ENCODE peak calls at places on chromosomes 13 and 19, in six cellular contexts. One of them, this sample, is unnamed.

GRCh38 chr19:14004619-14005380 is 1.3 kb downstream of the RFX1 start:
- DNase-seq in hepatocyte: peak; percentile 36
- DNase-seq in cardiac muscle cell: peak; percentile 14
- DNase-seq in heart right ventricle: peak; percentile 74
- DNase-seq in psoas muscle: peak; percentile 58
- DNase-seq in right lobe of liver: peak; percentile 84
- DNase-seq in this sample: no peak

GRCh38 chr19:39696418-39696817 is 7.9 kb upstream of the LGALS14 start:
- DNase-seq in hepatocyte: no peak
- DNase-seq in cardiac muscle cell: no peak
- DNase-seq in heart right ventricle: no peak
- DNase-seq in psoas muscle: no peak
- DNase-seq in right lobe of liver: no peak
- DNase-seq in this sample: no peak

GRCh38 chr13:101626925-101627555 is 174.6 kb downstream of the ITGBL1 start:
- DNase-seq in hepatocyte: no peak
- DNase-seq in cardiac muscle cell: no peak
- DNase-seq in heart right ventricle: no peak
- DNase-seq in psoas muscle: no peak
- DNase-seq in right lobe of liver: no peak
- DNase-seq in this sample: no peak

GRCh38 chr13:99018418-99019180 is 40.7 kb upstream of the DOCK9 start:
- DNase-seq in hepatocyte: no peak
- DNase-seq in cardiac muscle cell: peak; percentile 48
- DNase-seq in heart right ventricle: no peak
- DNase-seq in psoas muscle: no peak
- DNase-seq in right lobe of liver: no peak
- DNase-seq in this sample: no peak

GRCh38 chr13:65236841-65237418 is 1993.2 kb downstream of the PCDH9 start:
- DNase-seq in hepatocyte: no peak
- DNase-seq in cardiac muscle cell: no peak
- DNase-seq in heart right ventricle: no peak
- DNase-seq in psoas muscle: no peak
- DNase-seq in right lobe of liver: no peak
- DNase-seq in this sample: no peak

GRCh38 chr13:23820530-23820929 is 68.7 kb downstream of the MIPEP start:
- DNase-seq in hepatocyte: no peak
- DNase-seq in cardiac muscle cell: no peak
- DNase-seq in heart right ventricle: no peak
- DNase-seq in psoas muscle: no peak
- DNase-seq in right lobe of liver: no peak
- DNase-seq in this sample: no peak

GRCh38 chr19:11435833-11436313 is 438 bp downstream of the PRKCSH start:
- DNase-seq in hepatocyte: peak; percentile 59
- DNase-seq in cardiac muscle cell: peak; percentile 30
- DNase-seq in heart right ventricle: no peak
- DNase-seq in psoas muscle: no peak
- DNase-seq in right lobe of liver: peak; percentile 47
- DNase-seq in this sample: no peak

GRCh38 chr13:45865414-45865813 is 13.9 kb upstream of the SIAH3 start:
- DNase-seq in hepatocyte: no peak
- DNase-seq in cardiac muscle cell: no peak
- DNase-seq in heart right ventricle: no peak
- DNase-seq in psoas muscle: no peak
- DNase-seq in right lobe of liver: no peak
- DNase-seq in this sample: no peak

GRCh38 chr13:31982540-31982939 is 49.0 kb upstream of the FRY start:
- DNase-seq in hepatocyte: peak; percentile 70
- DNase-seq in cardiac muscle cell: peak; percentile 94
- DNase-seq in heart right ventricle: peak; percentile 60
- DNase-seq in psoas muscle: peak; percentile 65
- DNase-seq in right lobe of liver: peak; percentile 89
- DNase-seq in this sample: no peak

GRCh38 chr13:26469602-26470001 is 87.9 kb upstream of the WASF3 start:
- DNase-seq in hepatocyte: no peak
- DNase-seq in cardiac muscle cell: no peak
- DNase-seq in heart right ventricle: no peak
- DNase-seq in psoas muscle: no peak
- DNase-seq in right lobe of liver: no peak
- DNase-seq in this sample: no peak

GRCh38 chr13:104769520-104769919 is 1703.3 kb upstream of the SLC10A2 start:
- DNase-seq in hepatocyte: no peak
- DNase-seq in cardiac muscle cell: no peak
- DNase-seq in heart right ventricle: no peak
- DNase-seq in psoas muscle: no peak
- DNase-seq in right lobe of liver: no peak
- DNase-seq in this sample: no peak

GRCh38 chr19:40253611-40254092 is 27.2 kb upstream of the CCNP start:
- DNase-seq in hepatocyte: no peak
- DNase-seq in cardiac muscle cell: no peak
- DNase-seq in heart right ventricle: no peak
- DNase-seq in psoas muscle: no peak
- DNase-seq in right lobe of liver: no peak
- DNase-seq in this sample: no peak

GRCh38 chr13:45055902-45056648 is 64.2 kb upstream of the GTF2F2 start:
- DNase-seq in hepatocyte: no peak
- DNase-seq in cardiac muscle cell: peak; percentile 71
- DNase-seq in heart right ventricle: peak; percentile 14
- DNase-seq in psoas muscle: no peak
- DNase-seq in right lobe of liver: no peak
- DNase-seq in this sample: no peak

GRCh38 chr19:18425515-18426415 is 6.6 kb downstream of the SSBP4 start:
- DNase-seq in hepatocyte: no peak
- DNase-seq in cardiac muscle cell: peak; percentile 72
- DNase-seq in heart right ventricle: peak; percentile 78
- DNase-seq in psoas muscle: peak; percentile 73
- DNase-seq in right lobe of liver: no peak
- DNase-seq in this sample: no peak

GRCh38 chr13:110334256-110334655 is 27.2 kb downstream of the COL4A2 start:
- DNase-seq in hepatocyte: no peak
- DNase-seq in cardiac muscle cell: no peak
- DNase-seq in heart right ventricle: no peak
- DNase-seq in psoas muscle: no peak
- DNase-seq in right lobe of liver: no peak
- DNase-seq in this sample: no peak
- H3K27ac ChIP-seq in hepatocyte: no peak overlapping the region
- H3K27ac ChIP-seq in cardiac muscle cell: no peak overlapping the region
- H3K27ac ChIP-seq in heart right ventricle: no peak overlapping the region
- H3K27ac ChIP-seq in psoas muscle: no peak overlapping the region
- H3K27ac ChIP-seq in right lobe of liver: no peak overlapping the region
- H3K27ac ChIP-seq in this sample: no peak overlapping the region

DNA sequence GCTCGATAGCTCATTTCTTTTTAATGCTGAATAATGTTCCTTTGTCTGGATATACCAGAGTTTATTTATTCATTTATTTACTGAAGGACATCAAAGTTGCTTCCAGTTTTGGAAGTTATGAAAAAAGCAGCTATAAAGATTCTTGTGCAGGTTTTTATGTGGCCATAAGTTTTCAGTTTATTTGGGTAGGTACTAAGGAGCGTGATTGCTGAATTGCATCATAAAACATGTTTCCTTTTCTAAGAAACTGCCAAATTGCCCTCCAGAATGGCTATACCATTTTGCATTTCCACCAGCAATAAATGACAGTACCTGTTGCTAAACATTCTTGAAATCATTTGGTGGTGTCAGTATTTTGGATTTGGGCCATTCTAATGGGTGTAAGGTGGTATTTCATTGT is 1067.7 kb upstream of the SPRY2 start:
- DNase-seq in hepatocyte: no peak
- DNase-seq in cardiac muscle cell: no peak
- DNase-seq in heart right ventricle: no peak
- DNase-seq in psoas muscle: no peak
- DNase-seq in right lobe of liver: no peak
- DNase-seq in this sample: no peak
- H3K4me1 ChIP-seq in hepatocyte: no peaks in the 10 kb centered on the region
- H3K4me1 ChIP-seq in cardiac muscle cell: no peaks in the 10 kb centered on the region
- H3K4me1 ChIP-seq in heart right ventricle: no peaks in the 10 kb centered on the region
- H3K4me1 ChIP-seq in psoas muscle: no peaks in the 10 kb centered on the region
- H3K4me1 ChIP-seq in right lobe of liver: no peaks in the 10 kb centered on the region
- H3K4me1 ChIP-seq in this sample: no peaks in the 10 kb centered on the region

GRCh38 chr19:38618590-38619360 is at the start of gene EIF3K:
- DNase-seq in hepatocyte: peak; percentile 100
- DNase-seq in cardiac muscle cell: peak; percentile 99
- DNase-seq in heart right ventricle: peak; percentile 99
- DNase-seq in psoas muscle: peak; percentile 99
- DNase-seq in right lobe of liver: peak; percentile 99
- DNase-seq in this sample: peak; percentile 95
- H3K27ac ChIP-seq in hepatocyte: peak within 1 kb of the TSS; percentile 69
- H3K27ac ChIP-seq in cardiac muscle cell: peak within 1 kb of the TSS; percentile 89
- H3K27ac ChIP-seq in heart right ventricle: peak within 1 kb of the TSS; percentile 92
- H3K27ac ChIP-seq in psoas muscle: peak within 1 kb of the TSS; percentile 93
- H3K27ac ChIP-seq in right lobe of liver: peak within 1 kb of the TSS; percentile 66
- H3K27ac ChIP-seq in this sample: peak within 1 kb of the TSS; percentile 84

DNA sequence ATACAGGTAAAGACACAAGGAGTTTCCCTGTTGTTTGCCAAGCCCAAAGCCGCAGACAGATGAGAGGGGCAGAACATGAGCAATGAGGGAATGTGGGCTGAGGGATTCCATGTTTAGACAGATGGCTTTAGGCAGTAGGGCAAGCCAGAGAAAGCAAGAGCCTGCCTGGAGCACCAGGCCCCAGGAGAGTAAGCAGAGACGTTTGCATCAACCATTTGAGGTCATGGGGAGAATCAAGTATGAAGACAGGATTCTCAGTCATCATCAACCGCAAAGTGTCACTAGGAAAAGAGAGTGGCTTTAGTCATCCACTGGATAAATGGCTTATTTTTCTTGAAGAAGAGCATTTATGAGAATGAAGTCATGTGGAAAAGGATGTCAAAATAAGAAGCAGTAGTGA is 184.7 kb downstream of the COG6 start:
- DNase-seq in hepatocyte: no peak
- DNase-seq in cardiac muscle cell: no peak
- DNase-seq in heart right ventricle: no peak
- DNase-seq in psoas muscle: no peak
- DNase-seq in right lobe of liver: no peak
- DNase-seq in this sample: no peak
- H3K4me1 ChIP-seq in hepatocyte: no peaks in the 10 kb centered on the region
- H3K4me1 ChIP-seq in cardiac muscle cell: no peaks in the 10 kb centered on the region
- H3K4me1 ChIP-seq in heart right ventricle: no peaks in the 10 kb centered on the region
- H3K4me1 ChIP-seq in psoas muscle: no peaks in the 10 kb centered on the region
- H3K4me1 ChIP-seq in right lobe of liver: no peaks in the 10 kb centered on the region
- H3K4me1 ChIP-seq in this sample: no peaks in the 10 kb centered on the region

GRCh38 chr13:60701919-60702318 is 304.9 kb downstream of the TDRD3 start:
- DNase-seq in hepatocyte: no peak
- DNase-seq in cardiac muscle cell: no peak
- DNase-seq in heart right ventricle: no peak
- DNase-seq in psoas muscle: no peak
- DNase-seq in right lobe of liver: no peak
- DNase-seq in this sample: no peak

GRCh38 chr13:60707878-60708277 is 310.9 kb downstream of the TDRD3 start:
- DNase-seq in hepatocyte: no peak
- DNase-seq in cardiac muscle cell: no peak
- DNase-seq in heart right ventricle: no peak
- DNase-seq in psoas muscle: no peak
- DNase-seq in right lobe of liver: no peak
- DNase-seq in this sample: no peak
- H3K27ac ChIP-seq in hepatocyte: no peak overlapping the region
- H3K27ac ChIP-seq in cardiac muscle cell: no peak overlapping the region
- H3K27ac ChIP-seq in heart right ventricle: no peak overlapping the region
- H3K27ac ChIP-seq in psoas muscle: no peak overlapping the region
- H3K27ac ChIP-seq in right lobe of liver: no peak overlapping the region
- H3K27ac ChIP-seq in this sample: no peak overlapping the region

This sample was measured in effector memory CD4-positive, alpha-beta T cell.